ENCODE peak calls at places on chromosomes 11 and 22, in eight cellular contexts. T is Peyer's patch, V is HCT116, W is left lung, D is epithelial cell of esophagus, O is GM06990, M is Karpas-422, G is PC-9. R is an unnamed sample.

GRCh38 chr11:70141490-70142014 is 61.5 kb upstream of the FADD start:
- DNase-seq in T (no peak), W (peak), M (no peak), D (no peak), G (no peak), V (no peak), O (no peak), R (no peak)

GRCh38 chr11:75334976-75335375 is 16.5 kb downstream of the ARRB1 start:
- DNase-seq in D (no peak), T (no peak), M (no peak), V (no peak), O (no peak), W (no peak), G (no peak), R (no peak)

GRCh38 chr22:46380069-46380468 is 44.6 kb downstream of the TRMU start:
- DNase-seq in V (no peak), W (peak), D (no peak), M (no peak), T (no peak), G (no peak), O (no peak), R (no peak)

GRCh38 chr22:20101638-20102037 is 14.3 kb upstream of the RANBP1 start:
- DNase-seq in T (no peak), V (no peak), M (no peak), G (no peak), O (no peak), W (peak), D (no peak), R (no peak)

GRCh38 chr22:19291218-19291579 is 320 bp downstream of the CLTCL1 start:
- DNase-seq in W (peak), M (no peak), O (peak), V (no peak), G (peak), D (peak), T (peak), R (no peak)

GRCh38 chr11:7551571-7551970 is 37.8 kb downstream of the PPFIBP2 start:
- DNase-seq in M (no peak), T (no peak), O (no peak), V (no peak), W (no peak), D (peak), G (no peak), R (no peak)

GRCh38 chr11:35145249-35145648 is 6.3 kb downstream of the CD44 start:
- DNase-seq in T (peak), O (peak), W (no peak), V (no peak), G (peak), D (no peak), M (no peak), R (no peak)

GRCh38 chr11:15920856-15921629 is 435.3 kb downstream of the SOX6 start:
- DNase-seq in D (peak), G (no peak), W (no peak), O (no peak), T (no peak), V (no peak), M (no peak), R (no peak)

GRCh38 chr11:2747236-2748015 is 47.6 kb upstream of the KCNQ1OT1 start:
- DNase-seq in V (no peak), O (no peak), T (no peak), M (no peak), W (peak), D (no peak), G (no peak), R (no peak)

GRCh38 chr11:15677181-15677580 is 562.5 kb downstream of the INSC start:
- DNase-seq in O (no peak), T (no peak), W (no peak), M (no peak), G (no peak), D (no peak), V (no peak), R (no peak)

GRCh38 chr22:38353142-38353629 is 36.0 kb upstream of the CSNK1E start:
- DNase-seq in G (peak), M (peak), T (peak), V (peak), D (peak), W (peak), O (peak), R (peak)

GRCh38 chr11:32436751-32437405 is 1.5 kb upstream of the WT1 start:
- DNase-seq in W (no peak), D (no peak), M (no peak), V (no peak), O (no peak), G (no peak), T (no peak), R (no peak)

GRCh38 chr22:17307566-17307965 is 61.7 kb upstream of the CECR2 start:
- DNase-seq in O (no peak), W (no peak), V (no peak), T (no peak), D (no peak), M (no peak), G (no peak), R (no peak)

GRCh38 chr11:115645631-115646271 is 141.5 kb upstream of the CADM1 start:
- DNase-seq in D (no peak), G (no peak), T (no peak), O (no peak), M (no peak), W (no peak), V (no peak), R (no peak)

GRCh38 chr22:36369922-36370781 is 17.6 kb downstream of the MYH9 start:
- DNase-seq in G (peak), W (peak), V (no peak), D (peak), O (no peak), M (peak), T (no peak), R (peak)

GRCh38 chr11:75790986-75791385 is 22.4 kb downstream of the DGAT2 start:
- DNase-seq in O (no peak), W (no peak), V (no peak), D (peak), G (peak), T (no peak), M (no peak), R (no peak)

GRCh38 chr22:41226728-41227655 is 13.7 kb downstream of the CHADL start:
- DNase-seq in V (no peak), O (no peak), G (no peak), D (no peak), M (no peak), T (no peak), W (no peak), R (no peak)

GRCh38 chr22:38513063-38513462 is 7.0 kb upstream of the DDX17 start:
- DNase-seq in O (peak), G (peak), V (no peak), T (no peak), D (no peak), W (no peak), M (peak), R (peak)

GRCh38 chr11:2135018-2135569 is 4.1 kb downstream of the IGF2 start:
- DNase-seq in M (no peak), T (no peak), G (no peak), W (peak), D (no peak), V (no peak), O (no peak), R (no peak)

GRCh38 chr11:9399466-9399865 is 15.0 kb downstream of the IPO7 start:
- DNase-seq in M (no peak), V (no peak), D (no peak), G (no peak), W (no peak), T (no peak), O (no peak), R (no peak)

GRCh38 chr22:49487950-49488349 is 339.7 kb downstream of the BRD1 start:
- DNase-seq in V (peak), M (no peak), W (no peak), T (no peak), O (no peak), G (peak), D (peak), R (no peak)

GRCh38 chr11:110479445-110480101 is 49.8 kb downstream of the FDX1 start:
- DNase-seq in M (peak), G (no peak), T (no peak), D (peak), W (no peak), O (no peak), V (no peak), R (peak)

GRCh38 chr22:26476705-26477340 is 6.8 kb downstream of the HPS4 start:
- DNase-seq in M (no peak), O (no peak), D (no peak), T (no peak), G (no peak), W (no peak), V (no peak), R (no peak)

GRCh38 chr11:13324141-13324540 is 46.6 kb downstream of the BMAL1 start:
- DNase-seq in G (no peak), W (no peak), O (no peak), T (no peak), D (no peak), M (no peak), V (no peak), R (no peak)

GRCh38 chr22:35630387-35630793 is 13.3 kb upstream of the MB start:
- DNase-seq in W (no peak), O (no peak), V (peak), M (peak), G (peak), T (no peak), D (peak), R (peak)

GRCh38 chr11:118705111-118705741 is 25.8 kb upstream of the TREH start:
- DNase-seq in O (no peak), W (no peak), V (no peak), M (no peak), T (peak), G (no peak), D (no peak), R (peak)

GRCh38 chr11:17541330-17541885 is 2.8 kb downstream of the USH1C start:
- DNase-seq in D (peak), M (no peak), G (no peak), W (no peak), V (no peak), O (no peak), T (no peak), R (no peak)